ENCODE peak calls at places on chromosomes 16 and 17, in nine cellular contexts. P is GM23338; E is stimulated activated effector memory CD8-positive, alpha-beta T cell treated with anti-CD3 and anti-CD28 coated beads, Interleukin-12 subunit alpha, Interleukin-12 subunit beta, amount 100 ng/mL, for 72 hours; F is NCI-H146; U is sciatic nerve; Q is hepatic stellate cell; Z is Calu3; M is GM04504; N is skeletal muscle cell. K is an unnamed sample.

GRCh38 chr17:79801156-79802038 is 4.5 kb upstream of the CBX8 start:
- DNase-seq in E (no peak), Z (no peak), M (no peak), P (peak; percentile 53), U (no peak), F (peak; percentile 68), N (no peak), Q (no peak), K (no peak)

GRCh38 chr17:79340771-79341528 is 266.3 kb downstream of the ENGASE start:
- DNase-seq in M (no peak), F (no peak), Q (no peak), Z (no peak), E (no peak), N (no peak), P (no peak), U (no peak), K (no peak)

GRCh38 chr16:58028541-58029070 is 3.1 kb downstream of the MMP15 start:
- DNase-seq in F (peak; percentile 7), M (no peak), P (peak; percentile 30), U (no peak), E (no peak), Z (no peak), Q (no peak), N (no peak), K (no peak)

GRCh38 chr17:6471531-6472465 is 27.5 kb downstream of the PIMREG start:
- DNase-seq in U (no peak), Z (no peak), E (no peak), Q (peak; percentile 90), M (peak; percentile 39), P (peak; percentile 34), N (no peak), F (no peak), K (no peak)

GRCh38 chr16:28604186-28604565 is 5.7 kb downstream of the SULT1A1 start:
- DNase-seq in E (no peak), F (no peak), M (no peak), Q (no peak), U (no peak), N (no peak), Z (no peak), P (no peak), K (no peak)

GRCh38 chr16:85330694-85331188 is 218.5 kb upstream of the CIBAR2 start:
- DNase-seq in E (no peak), F (peak; percentile 22), Q (peak; percentile 84), M (peak; percentile 81), U (no peak), N (peak; percentile 67), P (peak; percentile 96), Z (peak; percentile 47), K (peak; percentile 81)

GRCh38 chr17:72173475-72174116 is 52.8 kb downstream of the SOX9 start:
- DNase-seq in U (no peak), P (no peak), Z (no peak), M (no peak), E (no peak), Q (no peak), F (peak; percentile 91), N (no peak), K (no peak)

GRCh38 chr17:67187927-67188326 is 57.1 kb downstream of the HELZ start:
- DNase-seq in P (no peak), N (no peak), U (no peak), F (no peak), M (no peak), Z (no peak), E (no peak), Q (no peak), K (no peak)

GRCh38 chr16:88074041-88074440 is 122.8 kb downstream of the BANP start:
- DNase-seq in Z (no peak), U (peak; percentile 40), E (no peak), N (no peak), P (no peak), Q (no peak), F (no peak), M (no peak), K (no peak)

GRCh38 chr17:9175700-9176467 is 154.6 kb downstream of the NTN1 start:
- DNase-seq in N (no peak), P (no peak), F (no peak), Z (no peak), E (no peak), Q (no peak), U (no peak), M (no peak), K (no peak)

GRCh38 chr16:23296994-23297393 is 5.1 kb upstream of the SCNN1B start:
- DNase-seq in E (peak; percentile 51), M (no peak), Q (no peak), F (peak; percentile 34), U (no peak), Z (peak; percentile 48), N (no peak), P (peak; percentile 79), K (peak; percentile 51)

GRCh38 chr17:3260600-3260999 is 37.6 kb downstream of the OR3A1 start:
- DNase-seq in U (no peak), N (no peak), F (no peak), Z (no peak), Q (no peak), E (no peak), P (no peak), M (no peak), K (no peak)

GRCh38 chr17:50198026-50198669 is 3.3 kb downstream of the COL1A1 start:
- DNase-seq in U (peak; percentile 81), Z (peak; percentile 88), N (no peak), E (peak; percentile 76), Q (no peak), P (peak; percentile 72), F (peak; percentile 21), M (no peak), K (peak; percentile 47)

GRCh38 chr16:86510465-86511261 is at the start of gene FOXF1:
- DNase-seq in N (no peak), M (no peak), U (no peak), Q (peak; percentile 77), E (no peak), P (peak; percentile 64), F (no peak), Z (no peak), K (no peak)

GRCh38 chr17:50461550-50462132 is 7.0 kb downstream of the CHAD start:
- DNase-seq in Q (no peak), U (no peak), P (no peak), N (no peak), M (no peak), F (no peak), E (no peak), Z (no peak), K (no peak)

GRCh38 chr16:71440669-71441347 is 1.0 kb downstream of the TLE7 start:
- DNase-seq in Z (no peak), M (no peak), F (no peak), Q (no peak), P (peak; percentile 77), U (no peak), N (no peak), E (no peak), K (peak; percentile 73)

GRCh38 chr16:84911490-84912216 is 91.9 kb downstream of the CRISPLD2 start:
- DNase-seq in U (no peak), Q (no peak), M (no peak), Z (no peak), E (no peak), N (no peak), P (no peak), F (no peak), K (no peak)

GRCh38 chr16:23491490-23492391 is 18.6 kb downstream of the GGA2 start:
- DNase-seq in Q (peak; percentile 23), N (no peak), Z (no peak), E (no peak), F (no peak), P (no peak), U (no peak), M (peak; percentile 3), K (no peak)

K was measured in K562.